ENCODE peak calls at places on chromosomes 13 and 19, in four cellular contexts. N is NCI-H82, L is keratinocyte, X is SHP77. I is an unnamed sample.

GRCh38 chr13:110396913-110397379 is 89.9 kb downstream of the COL4A2 start:
- DNase-seq in N (no peak), L (no peak), X (no peak), I (no peak)

GRCh38 chr13:76725211-76725610 is 161.0 kb downstream of the KCTD12 start:
- DNase-seq in N (no peak), L (no peak), X (no peak), I (no peak)

GRCh38 chr13:70994204-70994603 is 872.8 kb downstream of the DACH1 start:
- DNase-seq in N (no peak), L (no peak), X (peak; percentile 4), I (no peak)

GRCh38 chr19:5588441-5588840 is 20.7 kb upstream of the TINCR start:
- DNase-seq in N (no peak), L (no peak), X (no peak), I (no peak)

GRCh38 chr13:23462815-23463559 is 29.5 kb upstream of the SACS start:
- DNase-seq in N (no peak), L (no peak), X (no peak), I (no peak)

GRCh38 chr19:4052993-4053422 is 13.7 kb downstream of the ZBTB7A start:
- DNase-seq in N (no peak), L (no peak), X (no peak), I (no peak)

GRCh38 chr19:41111296-41111695 is 2.9 kb upstream of the CYP2F1 start:
- DNase-seq in N (no peak), L (no peak), X (no peak), I (no peak)

GRCh38 chr13:19960673-19961015 is 2.1 kb downstream of the ZMYM2 start:
- DNase-seq in N (no peak), L (no peak), X (no peak), I (no peak)

GRCh38 chr13:30165791-30166190 is 141.6 kb downstream of the KATNAL1 start:
- DNase-seq in N (no peak), L (no peak), X (no peak), I (no peak)

GRCh38 chr19:48543121-48543710 is 8.8 kb upstream of the SULT2B1 start:
- DNase-seq in N (no peak), L (peak; percentile 78), X (no peak), I (no peak)

GRCh38 chr13:23833733-23834611 is 55.2 kb downstream of the MIPEP start:
- DNase-seq in N (no peak), L (no peak), X (no peak), I (no peak)

GRCh38 chr19:30406220-30406944 is 34.2 kb downstream of the ZNF536 start:
- DNase-seq in N (peak; percentile 54), L (no peak), X (no peak), I (no peak)

GRCh38 chr19:15195381-15195964 is 5.3 kb downstream of the NOTCH3 start:
- DNase-seq in N (peak; percentile 65), L (no peak), X (no peak), I (no peak)

GRCh38 chr19:16698914-16699313 is 20.7 kb upstream of the NWD1 start:
- DNase-seq in N (peak; percentile 98), L (no peak), X (no peak), I (no peak)

GRCh38 chr19:33434886-33435705 is 61.6 kb downstream of the CEBPG start:
- DNase-seq in N (no peak), L (no peak), X (no peak), I (no peak)

GRCh38 chr19:45632468-45633196 is 6.6 kb downstream of the EML2 start:
- DNase-seq in N (peak; percentile 82), L (peak; percentile 96), X (peak; percentile 23), I (no peak)